ENCODE peak calls at places on chromosome 4, in four cellular contexts. M, P, B and G are unnamed samples.

GRCh38 chr4:75741027-75741426 is 16.6 kb downstream of the USO1 start:
- DNase-seq in M (no peak), P (no peak), B (no peak), G (no peak)

GRCh38 chr4:4637710-4638109 is 95.9 kb upstream of the STX18 start:
- DNase-seq in M (no peak), P (peak; percentile 3), B (no peak), G (no peak)

GRCh38 chr4:47482326-47482725 is 2.7 kb upstream of the ATP10D start:
- DNase-seq in M (no peak), P (no peak), B (peak; percentile 72), G (no peak)

GRCh38 chr4:40439519-40439918 is 104.4 kb downstream of the CHRNA9 start:
- DNase-seq in M (no peak), P (no peak), B (no peak), G (no peak)

GRCh38 chr4:85222561-85222960 is 252.4 kb upstream of the ARHGAP24 start:
- DNase-seq in M (no peak), P (no peak), B (no peak), G (no peak)

GRCh38 chr4:78601013-78601412 is 49.4 kb downstream of the ANXA3 start:
- DNase-seq in M (peak; percentile 37), P (no peak), B (peak; percentile 53), G (no peak)

GRCh38 chr4:70359115-70359661 is 1.4 kb upstream of the SMR3A start:
- DNase-seq in M (no peak), P (no peak), B (no peak), G (no peak)

GRCh38 chr4:155496294-155496626 is 119.5 kb upstream of the MAP9 start:
- DNase-seq in M (no peak), P (no peak), B (no peak), G (no peak)

GRCh38 chr4:141922224-141922623 is 285.8 kb downstream of the IL15 start:
- DNase-seq in M (no peak), P (no peak), B (peak; percentile 20), G (no peak)

GRCh38 chr4:6128221-6128871 is 72.0 kb downstream of the JAKMIP1 start:
- DNase-seq in M (peak; percentile 31), P (no peak), B (no peak), G (no peak)

GRCh38 chr4:8317474-8317873 is 47.9 kb downstream of the HTRA3 start:
- DNase-seq in M (no peak), P (no peak), B (no peak), G (no peak)

GRCh38 chr4:107319386-107319785 is 283.3 kb upstream of the DKK2 start:
- DNase-seq in M (no peak), P (no peak), B (no peak), G (no peak)

GRCh38 chr4:91064157-91064853 is 937.1 kb downstream of the CCSER1 start:
- DNase-seq in M (peak; percentile 18), P (no peak), B (peak; percentile 16), G (no peak)

GRCh38 chr4:149932188-149932587 is 116.5 kb upstream of the IQCM start:
- DNase-seq in M (no peak), P (no peak), B (no peak), G (no peak)

GRCh38 chr4:763191-763810 is 57.7 kb downstream of the PCGF3 start:
- DNase-seq in M (no peak), P (no peak), B (no peak), G (no peak)

GRCh38 chr4:69754926-69755580 is 5.4 kb downstream of the SULT1B1 start:
- DNase-seq in M (no peak), P (no peak), B (no peak), G (no peak)

GRCh38 chr4:188534917-188535316 is 395.7 kb downstream of the TRIML1 start:
- DNase-seq in M (no peak), P (no peak), B (no peak), G (no peak)

GRCh38 chr4:16443504-16444088 is 217.3 kb upstream of the TAPT1 start:
- DNase-seq in M (peak; percentile 35), P (no peak), B (peak; percentile 40), G (no peak)

GRCh38 chr4:13627185-13627605 is 330 bp downstream of the BOD1L1 start:
- DNase-seq in M (peak; percentile 11), P (no peak), B (no peak), G (no peak)

GRCh38 chr4:89539374-89539773 is 231.8 kb upstream of the GPRIN3 start:
- DNase-seq in M (no peak), P (no peak), B (peak; percentile 78), G (no peak)

GRCh38 chr4:129384974-129385373 is 289.0 kb downstream of the C4orf33 start:
- DNase-seq in M (no peak), P (no peak), B (no peak), G (no peak)

GRCh38 chr4:176882201-176882600 is 89.5 kb upstream of the VEGFC start:
- DNase-seq in M (no peak), P (no peak), B (peak; percentile 14), G (no peak)

GRCh38 chr4:54067163-54067562 is 2.8 kb upstream of the CHIC2 start:
- DNase-seq in M (no peak), P (no peak), B (peak; percentile 76), G (no peak)

GRCh38 chr4:135604531-135604930 is 1402.9 kb upstream of the PABPC4L start:
- DNase-seq in M (no peak), P (no peak), B (no peak), G (no peak)

GRCh38 chr4:76283900-76284299 is 22.6 kb upstream of the STBD1 start:
- DNase-seq in M (no peak), P (no peak), B (no peak), G (no peak)

GRCh38 chr4:40178672-40179071 is 18.2 kb upstream of the RHOH start:
- DNase-seq in M (no peak), P (no peak), B (no peak), G (no peak)

GRCh38 chr4:89949782-89950387 is 55.2 kb downstream of the MMRN1 start:
- DNase-seq in M (no peak), P (no peak), B (no peak), G (no peak)

GRCh38 chr4:30720656-30721352 is 635 bp downstream of the PCDH7 start:
- DNase-seq in M (peak; percentile 39), P (no peak), B (peak; percentile 58), G (no peak)

GRCh38 chr4:118249890-118250289 is 102.9 kb downstream of the PRSS12 start:
- DNase-seq in M (no peak), P (no peak), B (no peak), G (no peak)

GRCh38 chr4:151246742-151247141 is 30.2 kb upstream of the PRSS48 start:
- DNase-seq in M (no peak), P (no peak), B (no peak), G (no peak)

GRCh38 chr4:88054229-88054628 is 46.8 kb downstream of the PKD2 start:
- DNase-seq in M (no peak), P (no peak), B (peak; percentile 4), G (no peak)

GRCh38 chr4:83112678-83113428 is 1.7 kb downstream of the PLAC8 start:
- DNase-seq in M (no peak), P (no peak), B (peak; percentile 72), G (no peak)

GRCh38 chr4:87911252-87911774 is 64.2 kb upstream of the SPP1 start:
- DNase-seq in M (peak; percentile 23), P (no peak), B (no peak), G (no peak)

GRCh38 chr4:99610605-99611172 is 36.1 kb downstream of the MTTP start:
- DNase-seq in M (no peak), P (no peak), B (peak; percentile 18), G (no peak)

GRCh38 chr4:24774452-24774851 is 20.9 kb upstream of the SOD3 start:
- DNase-seq in M (no peak), P (no peak), B (no peak), G (no peak)

GRCh38 chr4:41678086-41678485 is 70.4 kb downstream of the PHOX2B start:
- DNase-seq in M (no peak), P (no peak), B (peak; percentile 62), G (no peak)

GRCh38 chr4:123401466-123402175 is 5.0 kb downstream of the SPRY1 start:
- DNase-seq in M (no peak), P (no peak), B (no peak), G (no peak)

GRCh38 chr4:89837385-89837995 is 529 bp upstream of the SNCA start:
- DNase-seq in M (peak; percentile 71), P (no peak), B (peak; percentile 18), G (no peak)